ENCODE peak calls at places on chromosomes 6 and 20, in ten cellular contexts. One of them, this sample, is unnamed.
A peak's percentile ranks its signal among the peaks of the same experiment; 100 is the strongest.

GRCh38 chr6:168009331-168009730 is 11.9 kb downstream of the KIF25 start:
- DNase-seq in fibroblast of pulmonary artery: peak; percentile 24
- DNase-seq in mucosa of descending colon: no peak
- DNase-seq in HepG2: no peak
- DNase-seq in stomach: no peak
- DNase-seq in AG09309: no peak
- DNase-seq in glutamatergic neuron: no peak
- DNase-seq in mesothelial cell of epicardium: no peak
- DNase-seq in MCF 10A: no peak
- DNase-seq in AG09319: no peak
- DNase-seq in this sample: no peak

GRCh38 chr6:14925025-14925595 is 320.8 kb upstream of the JARID2 start:
- DNase-seq in AG09319: no peak
- DNase-seq in mesothelial cell of epicardium: no peak
- DNase-seq in mucosa of descending colon: no peak
- DNase-seq in glutamatergic neuron: no peak
- DNase-seq in MCF 10A: no peak
- DNase-seq in fibroblast of pulmonary artery: no peak
- DNase-seq in AG09309: no peak
- DNase-seq in HepG2: no peak
- DNase-seq in stomach: no peak
- DNase-seq in this sample: no peak

GRCh38 chr6:22072939-22073338 is 223.9 kb downstream of the PRL start:
- DNase-seq in glutamatergic neuron: no peak
- DNase-seq in mesothelial cell of epicardium: no peak
- DNase-seq in AG09309: no peak
- DNase-seq in fibroblast of pulmonary artery: peak; percentile 37
- DNase-seq in AG09319: no peak
- DNase-seq in HepG2: no peak
- DNase-seq in MCF 10A: no peak
- DNase-seq in mucosa of descending colon: no peak
- DNase-seq in stomach: no peak
- DNase-seq in this sample: no peak

GRCh38 chr6:24910850-24911712 is 24.7 kb downstream of the RIPOR2 start:
- DNase-seq in MCF 10A: peak; percentile 33
- DNase-seq in mucosa of descending colon: peak; percentile 44
- DNase-seq in mesothelial cell of epicardium: peak; percentile 67
- DNase-seq in fibroblast of pulmonary artery: peak; percentile 49
- DNase-seq in glutamatergic neuron: peak; percentile 87
- DNase-seq in HepG2: no peak
- DNase-seq in AG09319: no peak
- DNase-seq in AG09309: no peak
- DNase-seq in stomach: peak; percentile 61
- DNase-seq in this sample: peak; percentile 60

GRCh38 chr6:32439708-32440214 is at the start of gene HLA-DRA:
- DNase-seq in HepG2: peak; percentile 31
- DNase-seq in mesothelial cell of epicardium: no peak
- DNase-seq in MCF 10A: peak; percentile 64
- DNase-seq in glutamatergic neuron: no peak
- DNase-seq in AG09319: no peak
- DNase-seq in AG09309: no peak
- DNase-seq in mucosa of descending colon: no peak
- DNase-seq in stomach: no peak
- DNase-seq in fibroblast of pulmonary artery: peak; percentile 66
- DNase-seq in this sample: no peak

GRCh38 chr6:24659547-24659946 is 7.2 kb downstream of the TDP2 start:
- DNase-seq in mesothelial cell of epicardium: no peak
- DNase-seq in AG09319: no peak
- DNase-seq in HepG2: no peak
- DNase-seq in fibroblast of pulmonary artery: peak; percentile 13
- DNase-seq in MCF 10A: peak; percentile 23
- DNase-seq in stomach: no peak
- DNase-seq in glutamatergic neuron: no peak
- DNase-seq in mucosa of descending colon: no peak
- DNase-seq in AG09309: no peak
- DNase-seq in this sample: no peak

GRCh38 chr6:124223596-124223995 is 419.9 kb downstream of the NKAIN2 start:
- DNase-seq in fibroblast of pulmonary artery: peak; percentile 79
- DNase-seq in mucosa of descending colon: no peak
- DNase-seq in stomach: no peak
- DNase-seq in AG09319: no peak
- DNase-seq in AG09309: no peak
- DNase-seq in glutamatergic neuron: no peak
- DNase-seq in MCF 10A: peak; percentile 60
- DNase-seq in HepG2: no peak
- DNase-seq in mesothelial cell of epicardium: no peak
- DNase-seq in this sample: no peak

GRCh38 chr6:5323979-5324378 is 62.7 kb downstream of the FARS2 start:
- DNase-seq in mucosa of descending colon: no peak
- DNase-seq in HepG2: no peak
- DNase-seq in MCF 10A: no peak
- DNase-seq in AG09319: no peak
- DNase-seq in mesothelial cell of epicardium: no peak
- DNase-seq in stomach: no peak
- DNase-seq in AG09309: no peak
- DNase-seq in glutamatergic neuron: no peak
- DNase-seq in fibroblast of pulmonary artery: no peak
- DNase-seq in this sample: no peak

GRCh38 chr6:165573671-165574070 is 89.4 kb downstream of the PDE10A start:
- DNase-seq in AG09319: no peak
- DNase-seq in stomach: peak; percentile 60
- DNase-seq in fibroblast of pulmonary artery: peak; percentile 99
- DNase-seq in MCF 10A: peak; percentile 65
- DNase-seq in glutamatergic neuron: no peak
- DNase-seq in mucosa of descending colon: no peak
- DNase-seq in HepG2: no peak
- DNase-seq in AG09309: no peak
- DNase-seq in mesothelial cell of epicardium: peak; percentile 42
- DNase-seq in this sample: peak; percentile 52

GRCh38 chr20:21661488-21662055 is 43.9 kb upstream of the PAX1 start:
- DNase-seq in glutamatergic neuron: no peak
- DNase-seq in fibroblast of pulmonary artery: no peak
- DNase-seq in MCF 10A: no peak
- DNase-seq in AG09319: no peak
- DNase-seq in mucosa of descending colon: no peak
- DNase-seq in mesothelial cell of epicardium: no peak
- DNase-seq in stomach: no peak
- DNase-seq in HepG2: no peak
- DNase-seq in AG09309: no peak
- DNase-seq in this sample: no peak

GRCh38 chr20:1177680-1178079 is 7.1 kb downstream of the TMEM74B start:
- DNase-seq in MCF 10A: peak; percentile 15
- DNase-seq in fibroblast of pulmonary artery: peak; percentile 18
- DNase-seq in glutamatergic neuron: no peak
- DNase-seq in mesothelial cell of epicardium: no peak
- DNase-seq in mucosa of descending colon: no peak
- DNase-seq in HepG2: peak; percentile 64
- DNase-seq in AG09319: no peak
- DNase-seq in AG09309: no peak
- DNase-seq in stomach: no peak
- DNase-seq in this sample: no peak

GRCh38 chr6:136576821-136577220 is 26.6 kb upstream of the MAP7 start:
- DNase-seq in AG09309: no peak
- DNase-seq in stomach: no peak
- DNase-seq in AG09319: no peak
- DNase-seq in fibroblast of pulmonary artery: no peak
- DNase-seq in HepG2: no peak
- DNase-seq in mesothelial cell of epicardium: no peak
- DNase-seq in glutamatergic neuron: no peak
- DNase-seq in mucosa of descending colon: no peak
- DNase-seq in MCF 10A: no peak
- DNase-seq in this sample: no peak

GRCh38 chr6:624979-625378 is 31.9 kb downstream of the HUS1B start:
- DNase-seq in stomach: no peak
- DNase-seq in MCF 10A: peak; percentile 16
- DNase-seq in mesothelial cell of epicardium: no peak
- DNase-seq in mucosa of descending colon: no peak
- DNase-seq in AG09319: peak; percentile 11
- DNase-seq in fibroblast of pulmonary artery: peak; percentile 44
- DNase-seq in AG09309: no peak
- DNase-seq in HepG2: no peak
- DNase-seq in glutamatergic neuron: no peak
- DNase-seq in this sample: no peak

GRCh38 chr6:161489626-161490306 is 215.9 kb upstream of the AGPAT4 start:
- DNase-seq in fibroblast of pulmonary artery: no peak
- DNase-seq in stomach: no peak
- DNase-seq in AG09309: no peak
- DNase-seq in mucosa of descending colon: no peak
- DNase-seq in HepG2: no peak
- DNase-seq in AG09319: no peak
- DNase-seq in MCF 10A: no peak
- DNase-seq in mesothelial cell of epicardium: no peak
- DNase-seq in glutamatergic neuron: no peak
- DNase-seq in this sample: no peak

GRCh38 chr6:163529605-163530004 is 115.1 kb downstream of the QKI start:
- DNase-seq in glutamatergic neuron: no peak
- DNase-seq in HepG2: no peak
- DNase-seq in mucosa of descending colon: no peak
- DNase-seq in MCF 10A: peak; percentile 68
- DNase-seq in fibroblast of pulmonary artery: peak; percentile 77
- DNase-seq in mesothelial cell of epicardium: no peak
- DNase-seq in stomach: no peak
- DNase-seq in AG09319: peak; percentile 32
- DNase-seq in AG09309: peak; percentile 51
- DNase-seq in this sample: no peak

GRCh38 chr20:40670251-40670650 is 18.8 kb downstream of the MAFB start:
- DNase-seq in fibroblast of pulmonary artery: no peak
- DNase-seq in HepG2: no peak
- DNase-seq in MCF 10A: no peak
- DNase-seq in stomach: no peak
- DNase-seq in mucosa of descending colon: no peak
- DNase-seq in mesothelial cell of epicardium: no peak
- DNase-seq in glutamatergic neuron: no peak
- DNase-seq in AG09309: no peak
- DNase-seq in AG09319: no peak
- DNase-seq in this sample: no peak
- TF ChIP-seq CTCF in fibroblast of pulmonary artery: no peak
- TF ChIP-seq CTCF in HepG2: no peak
- TF ChIP-seq CTCF in MCF 10A: no peak
- TF ChIP-seq CTCF in stomach: no peak
- TF ChIP-seq CTCF in mucosa of descending colon: no peak
- TF ChIP-seq CTCF in mesothelial cell of epicardium: no peak
- TF ChIP-seq CTCF in glutamatergic neuron: no peak
- TF ChIP-seq CTCF in AG09309: peak; percentile 6
- TF ChIP-seq CTCF in AG09319: no peak
- TF ChIP-seq CTCF in this sample: no peak

GRCh38 chr6:106885659-106886058 is 88.9 kb downstream of the CD24 start:
- DNase-seq in mucosa of descending colon: no peak
- DNase-seq in AG09309: no peak
- DNase-seq in glutamatergic neuron: no peak
- DNase-seq in MCF 10A: no peak
- DNase-seq in fibroblast of pulmonary artery: no peak
- DNase-seq in AG09319: no peak
- DNase-seq in mesothelial cell of epicardium: no peak
- DNase-seq in stomach: no peak
- DNase-seq in HepG2: no peak
- DNase-seq in this sample: no peak

GRCh38 chr6:106882133-106882532 is 92.4 kb downstream of the CD24 start:
- DNase-seq in MCF 10A: no peak
- DNase-seq in AG09309: no peak
- DNase-seq in HepG2: no peak
- DNase-seq in AG09319: no peak
- DNase-seq in mesothelial cell of epicardium: no peak
- DNase-seq in fibroblast of pulmonary artery: no peak
- DNase-seq in glutamatergic neuron: no peak
- DNase-seq in mucosa of descending colon: no peak
- DNase-seq in stomach: no peak
- DNase-seq in this sample: no peak

GRCh38 chr6:106882601-106883518 is 91.7 kb downstream of the CD24 start:
- DNase-seq in AG09319: no peak
- DNase-seq in MCF 10A: peak; percentile 11
- DNase-seq in fibroblast of pulmonary artery: no peak
- DNase-seq in HepG2: no peak
- DNase-seq in stomach: no peak
- DNase-seq in glutamatergic neuron: no peak
- DNase-seq in mucosa of descending colon: no peak
- DNase-seq in AG09309: no peak
- DNase-seq in mesothelial cell of epicardium: no peak
- DNase-seq in this sample: no peak

GRCh38 chr6:106884576-106884975 is 90.0 kb downstream of the CD24 start:
- DNase-seq in mucosa of descending colon: no peak
- DNase-seq in AG09319: no peak
- DNase-seq in stomach: no peak
- DNase-seq in mesothelial cell of epicardium: no peak
- DNase-seq in MCF 10A: no peak
- DNase-seq in fibroblast of pulmonary artery: no peak
- DNase-seq in HepG2: no peak
- DNase-seq in glutamatergic neuron: no peak
- DNase-seq in AG09309: no peak
- DNase-seq in this sample: no peak

GRCh38 chr6:106883808-106884262 is 90.7 kb downstream of the CD24 start:
- DNase-seq in stomach: no peak
- DNase-seq in MCF 10A: peak; percentile 17
- DNase-seq in AG09319: no peak
- DNase-seq in glutamatergic neuron: no peak
- DNase-seq in AG09309: no peak
- DNase-seq in mesothelial cell of epicardium: no peak
- DNase-seq in HepG2: peak; percentile 36
- DNase-seq in fibroblast of pulmonary artery: no peak
- DNase-seq in mucosa of descending colon: no peak
- DNase-seq in this sample: no peak
- TF ChIP-seq CTCF in stomach: no peak
- TF ChIP-seq CTCF in MCF 10A: peak; percentile 11
- TF ChIP-seq CTCF in AG09319: no peak
- TF ChIP-seq CTCF in glutamatergic neuron: no peak
- TF ChIP-seq CTCF in AG09309: no peak
- TF ChIP-seq CTCF in mesothelial cell of epicardium: no peak
- TF ChIP-seq CTCF in HepG2: peak; percentile 49
- TF ChIP-seq CTCF in fibroblast of pulmonary artery: no peak
- TF ChIP-seq CTCF in mucosa of descending colon: no peak
- TF ChIP-seq CTCF in this sample: no peak

GRCh38 chr6:7723041-7723447 is 2.9 kb upstream of the BMP6 start:
- DNase-seq in mesothelial cell of epicardium: peak; percentile 85
- DNase-seq in fibroblast of pulmonary artery: peak; percentile 91
- DNase-seq in AG09319: peak; percentile 51
- DNase-seq in mucosa of descending colon: peak; percentile 74
- DNase-seq in glutamatergic neuron: peak; percentile 79
- DNase-seq in HepG2: peak; percentile 79
- DNase-seq in AG09309: peak; percentile 61
- DNase-seq in MCF 10A: peak; percentile 74
- DNase-seq in stomach: peak; percentile 81
- DNase-seq in this sample: peak; percentile 82
- TF ChIP-seq CTCF in mesothelial cell of epicardium: peak; percentile 83
- TF ChIP-seq CTCF in fibroblast of pulmonary artery: peak; percentile 52
- TF ChIP-seq CTCF in AG09319: peak; percentile 58
- TF ChIP-seq CTCF in mucosa of descending colon: peak; percentile 7
- TF ChIP-seq CTCF in glutamatergic neuron: peak; percentile 75
- TF ChIP-seq CTCF in HepG2: peak; percentile 81
- TF ChIP-seq CTCF in AG09309: peak; percentile 61
- TF ChIP-seq CTCF in MCF 10A: peak; percentile 38
- TF ChIP-seq CTCF in stomach: no peak
- TF ChIP-seq CTCF in this sample: peak; percentile 75

GRCh38 chr6:23154159-23154558 is 584.8 kb downstream of the HDGFL1 start:
- DNase-seq in glutamatergic neuron: no peak
- DNase-seq in MCF 10A: no peak
- DNase-seq in stomach: no peak
- DNase-seq in mesothelial cell of epicardium: no peak
- DNase-seq in HepG2: no peak
- DNase-seq in fibroblast of pulmonary artery: no peak
- DNase-seq in AG09319: no peak
- DNase-seq in AG09309: no peak
- DNase-seq in mucosa of descending colon: no peak
- DNase-seq in this sample: no peak
- TF ChIP-seq CTCF in glutamatergic neuron: no peak
- TF ChIP-seq CTCF in MCF 10A: no peak
- TF ChIP-seq CTCF in stomach: no peak
- TF ChIP-seq CTCF in mesothelial cell of epicardium: no peak
- TF ChIP-seq CTCF in HepG2: no peak
- TF ChIP-seq CTCF in fibroblast of pulmonary artery: no peak
- TF ChIP-seq CTCF in AG09319: no peak
- TF ChIP-seq CTCF in AG09309: no peak
- TF ChIP-seq CTCF in mucosa of descending colon: no peak
- TF ChIP-seq CTCF in this sample: no peak

This sample was measured in left ventricle myocardium inferior.